ENCODE peak calls at places on chromosomes 4 and X, in seven cellular contexts. One of them, this sample, is unnamed. For H3K4me1 and H3K36me3, the result is how much of the 10 kb centered on the place peaks cover.

GRCh38 chr4:155179216-155179615 is 29.2 kb upstream of the NPY2R start:
- DNase-seq in SJCRH30: no peak
- DNase-seq in endodermal cell: no peak
- DNase-seq in ascending aorta: no peak
- DNase-seq in tibial artery: no peak
- DNase-seq in CD8-positive, alpha-beta memory T cell: no peak
- DNase-seq in adipocyte: peak
- DNase-seq in this sample: no peak

GRCh38 chrX:54029543-54030143 is 14.6 kb downstream of the PHF8 start:
- DNase-seq in SJCRH30: no peak
- DNase-seq in endodermal cell: no peak
- DNase-seq in ascending aorta: no peak
- DNase-seq in tibial artery: no peak
- DNase-seq in CD8-positive, alpha-beta memory T cell: no peak
- DNase-seq in adipocyte: no peak
- DNase-seq in this sample: no peak

GRCh38 chrX:110258552-110258951 is 59.3 kb downstream of the AMMECR1 start:
- DNase-seq in SJCRH30: no peak
- DNase-seq in endodermal cell: no peak
- DNase-seq in ascending aorta: no peak
- DNase-seq in tibial artery: no peak
- DNase-seq in CD8-positive, alpha-beta memory T cell: no peak
- DNase-seq in adipocyte: no peak
- DNase-seq in this sample: no peak

GRCh38 chr4:118282692-118283091 is 70.1 kb downstream of the PRSS12 start:
- DNase-seq in SJCRH30: no peak
- DNase-seq in endodermal cell: peak
- DNase-seq in ascending aorta: no peak
- DNase-seq in tibial artery: no peak
- DNase-seq in CD8-positive, alpha-beta memory T cell: no peak
- DNase-seq in adipocyte: peak
- DNase-seq in this sample: no peak

GRCh38 chr4:41921476-41921875 is 13.8 kb upstream of the TMEM33 start:
- DNase-seq in SJCRH30: no peak
- DNase-seq in endodermal cell: peak
- DNase-seq in ascending aorta: no peak
- DNase-seq in tibial artery: no peak
- DNase-seq in CD8-positive, alpha-beta memory T cell: no peak
- DNase-seq in adipocyte: no peak
- DNase-seq in this sample: no peak

GRCh38 chr4:26178874-26179273 is 141.9 kb upstream of the RBPJ start:
- DNase-seq in SJCRH30: peak
- DNase-seq in endodermal cell: no peak
- DNase-seq in ascending aorta: no peak
- DNase-seq in tibial artery: peak
- DNase-seq in CD8-positive, alpha-beta memory T cell: no peak
- DNase-seq in adipocyte: no peak
- DNase-seq in this sample: no peak

GRCh38 chr4:79472693-79473552 is 64.9 kb upstream of the GK2 start:
- DNase-seq in SJCRH30: no peak
- DNase-seq in endodermal cell: no peak
- DNase-seq in ascending aorta: no peak
- DNase-seq in tibial artery: no peak
- DNase-seq in CD8-positive, alpha-beta memory T cell: no peak
- DNase-seq in adipocyte: no peak
- DNase-seq in this sample: no peak

GRCh38 chr4:98639523-98639922 is 18.9 kb downstream of the TSPAN5 start:
- DNase-seq in SJCRH30: no peak
- DNase-seq in endodermal cell: no peak
- DNase-seq in ascending aorta: no peak
- DNase-seq in tibial artery: no peak
- DNase-seq in CD8-positive, alpha-beta memory T cell: no peak
- DNase-seq in adipocyte: peak
- DNase-seq in this sample: peak

GRCh38 chr4:52019941-52020657 is at the start of gene LRRC66:
- DNase-seq in SJCRH30: peak
- DNase-seq in endodermal cell: no peak
- DNase-seq in ascending aorta: no peak
- DNase-seq in tibial artery: no peak
- DNase-seq in CD8-positive, alpha-beta memory T cell: no peak
- DNase-seq in adipocyte: peak
- DNase-seq in this sample: no peak

GRCh38 chr4:156677136-156677535 is 294.5 kb downstream of the PDGFC start:
- DNase-seq in SJCRH30: peak
- DNase-seq in endodermal cell: peak
- DNase-seq in ascending aorta: no peak
- DNase-seq in tibial artery: no peak
- DNase-seq in CD8-positive, alpha-beta memory T cell: no peak
- DNase-seq in adipocyte: peak
- DNase-seq in this sample: no peak

GRCh38 chr4:4572821-4573220 is 31.0 kb upstream of the STX18 start:
- DNase-seq in SJCRH30: peak
- DNase-seq in endodermal cell: no peak
- DNase-seq in ascending aorta: no peak
- DNase-seq in tibial artery: no peak
- DNase-seq in CD8-positive, alpha-beta memory T cell: no peak
- DNase-seq in adipocyte: peak
- DNase-seq in this sample: no peak

GRCh38 chr4:88672987-88673386 is 24.6 kb downstream of the NAP1L5 start:
- DNase-seq in SJCRH30: peak
- DNase-seq in endodermal cell: peak
- DNase-seq in ascending aorta: no peak
- DNase-seq in tibial artery: no peak
- DNase-seq in CD8-positive, alpha-beta memory T cell: no peak
- DNase-seq in adipocyte: peak
- DNase-seq in this sample: peak

GRCh38 chrX:112147206-112147605 is 64.6 kb upstream of the TRPC5 start:
- DNase-seq in SJCRH30: peak
- DNase-seq in endodermal cell: peak
- DNase-seq in ascending aorta: no peak
- DNase-seq in tibial artery: no peak
- DNase-seq in CD8-positive, alpha-beta memory T cell: no peak
- DNase-seq in adipocyte: peak
- DNase-seq in this sample: no peak

GRCh38 chr4:13173974-13174373 is 310.2 kb downstream of the RAB28 start:
- DNase-seq in SJCRH30: no peak
- DNase-seq in endodermal cell: no peak
- DNase-seq in ascending aorta: no peak
- DNase-seq in tibial artery: peak
- DNase-seq in CD8-positive, alpha-beta memory T cell: no peak
- DNase-seq in adipocyte: no peak
- DNase-seq in this sample: no peak

GRCh38 chr4:78002260-78002659 is 54.9 kb upstream of the FRAS1 start:
- DNase-seq in SJCRH30: peak
- DNase-seq in endodermal cell: no peak
- DNase-seq in ascending aorta: no peak
- DNase-seq in tibial artery: no peak
- DNase-seq in CD8-positive, alpha-beta memory T cell: no peak
- DNase-seq in adipocyte: peak
- DNase-seq in this sample: no peak

GRCh38 chrX:12013220-12013619 is 125.1 kb upstream of the FRMPD4 start:
- DNase-seq in SJCRH30: no peak
- DNase-seq in endodermal cell: no peak
- DNase-seq in ascending aorta: no peak
- DNase-seq in tibial artery: no peak
- DNase-seq in CD8-positive, alpha-beta memory T cell: no peak
- DNase-seq in adipocyte: peak
- DNase-seq in this sample: no peak

GRCh38 chrX:153934473-153935325 is at the start of gene NAA10:
- DNase-seq in SJCRH30: peak
- DNase-seq in endodermal cell: peak
- DNase-seq in ascending aorta: no peak
- DNase-seq in tibial artery: peak
- DNase-seq in CD8-positive, alpha-beta memory T cell: peak
- DNase-seq in adipocyte: peak
- DNase-seq in this sample: peak

GRCh38 chr4:148565801-148566200 is 123.6 kb upstream of the NR3C2 start:
- DNase-seq in SJCRH30: no peak
- DNase-seq in endodermal cell: no peak
- DNase-seq in ascending aorta: no peak
- DNase-seq in tibial artery: no peak
- DNase-seq in CD8-positive, alpha-beta memory T cell: no peak
- DNase-seq in adipocyte: no peak
- DNase-seq in this sample: no peak

GRCh38 chrX:45353462-45353861 is 152.8 kb upstream of the DIPK2B start:
- DNase-seq in SJCRH30: no peak
- DNase-seq in endodermal cell: no peak
- DNase-seq in ascending aorta: no peak
- DNase-seq in tibial artery: no peak
- DNase-seq in CD8-positive, alpha-beta memory T cell: no peak
- DNase-seq in adipocyte: no peak
- DNase-seq in this sample: no peak

GRCh38 chr4:111781611-111782010 is 363.6 kb upstream of the FAM241A start:
- DNase-seq in SJCRH30: no peak
- DNase-seq in endodermal cell: no peak
- DNase-seq in ascending aorta: no peak
- DNase-seq in tibial artery: no peak
- DNase-seq in CD8-positive, alpha-beta memory T cell: no peak
- DNase-seq in adipocyte: no peak
- DNase-seq in this sample: no peak

GRCh38 chr4:102411416-102411815 is 66.1 kb upstream of the SLC39A8 start:
- DNase-seq in SJCRH30: no peak
- DNase-seq in endodermal cell: no peak
- DNase-seq in ascending aorta: no peak
- DNase-seq in tibial artery: no peak
- DNase-seq in CD8-positive, alpha-beta memory T cell: no peak
- DNase-seq in adipocyte: peak
- DNase-seq in this sample: no peak

GRCh38 chr4:76576824-76577223 is 141.8 kb downstream of the SHROOM3 start:
- DNase-seq in SJCRH30: no peak
- DNase-seq in endodermal cell: no peak
- DNase-seq in ascending aorta: no peak
- DNase-seq in tibial artery: no peak
- DNase-seq in CD8-positive, alpha-beta memory T cell: no peak
- DNase-seq in adipocyte: no peak
- DNase-seq in this sample: no peak

GRCh38 chr4:76581276-76581675 is 146.2 kb downstream of the SHROOM3 start:
- DNase-seq in SJCRH30: no peak
- DNase-seq in endodermal cell: no peak
- DNase-seq in ascending aorta: no peak
- DNase-seq in tibial artery: no peak
- DNase-seq in CD8-positive, alpha-beta memory T cell: no peak
- DNase-seq in adipocyte: peak
- DNase-seq in this sample: no peak

GRCh38 chr4:76582074-76582816 is 147.2 kb downstream of the SHROOM3 start:
- DNase-seq in SJCRH30: no peak
- DNase-seq in endodermal cell: no peak
- DNase-seq in ascending aorta: no peak
- DNase-seq in tibial artery: no peak
- DNase-seq in CD8-positive, alpha-beta memory T cell: no peak
- DNase-seq in adipocyte: no peak
- DNase-seq in this sample: no peak

GRCh38 chr4:76578002-76578560 is 143.1 kb downstream of the SHROOM3 start:
- DNase-seq in SJCRH30: no peak
- DNase-seq in endodermal cell: no peak
- DNase-seq in ascending aorta: no peak
- DNase-seq in tibial artery: no peak
- DNase-seq in CD8-positive, alpha-beta memory T cell: no peak
- DNase-seq in adipocyte: no peak
- DNase-seq in this sample: no peak

GRCh38 chr4:76579596-76580375 is 144.8 kb downstream of the SHROOM3 start:
- DNase-seq in SJCRH30: peak
- DNase-seq in endodermal cell: no peak
- DNase-seq in ascending aorta: no peak
- DNase-seq in tibial artery: no peak
- DNase-seq in CD8-positive, alpha-beta memory T cell: no peak
- DNase-seq in adipocyte: no peak
- DNase-seq in this sample: no peak
- H3K4me1 ChIP-seq in SJCRH30: under half
- H3K4me1 ChIP-seq in endodermal cell: under half
- H3K4me1 ChIP-seq in ascending aorta: under half
- H3K4me1 ChIP-seq in tibial artery: under half
- H3K4me1 ChIP-seq in CD8-positive, alpha-beta memory T cell: under half
- H3K4me1 ChIP-seq in adipocyte: under half
- H3K4me1 ChIP-seq in this sample: under half

GRCh38 chr4:140661550-140661949 is 92.8 kb upstream of the UCP1 start:
- DNase-seq in SJCRH30: no peak
- DNase-seq in endodermal cell: no peak
- DNase-seq in ascending aorta: no peak
- DNase-seq in tibial artery: no peak
- DNase-seq in CD8-positive, alpha-beta memory T cell: no peak
- DNase-seq in adipocyte: no peak
- DNase-seq in this sample: no peak
- H3K36me3 ChIP-seq in SJCRH30: under half
- H3K36me3 ChIP-seq in endodermal cell: half or more
- H3K36me3 ChIP-seq in ascending aorta: half or more
- H3K36me3 ChIP-seq in tibial artery: under half
- H3K36me3 ChIP-seq in CD8-positive, alpha-beta memory T cell: under half
- H3K36me3 ChIP-seq in adipocyte: half or more
- H3K36me3 ChIP-seq in this sample: under half

GRCh38 chr4:169241480-169241879 is 29.3 kb downstream of the SH3RF1 start:
- DNase-seq in SJCRH30: no peak
- DNase-seq in endodermal cell: no peak
- DNase-seq in ascending aorta: no peak
- DNase-seq in tibial artery: no peak
- DNase-seq in CD8-positive, alpha-beta memory T cell: no peak
- DNase-seq in adipocyte: peak
- DNase-seq in this sample: no peak
- H3K4me1 ChIP-seq in SJCRH30: under half
- H3K4me1 ChIP-seq in endodermal cell: under half
- H3K4me1 ChIP-seq in ascending aorta: under half
- H3K4me1 ChIP-seq in tibial artery: half or more
- H3K4me1 ChIP-seq in CD8-positive, alpha-beta memory T cell: under half
- H3K4me1 ChIP-seq in adipocyte: under half
- H3K4me1 ChIP-seq in this sample: under half

DNA sequence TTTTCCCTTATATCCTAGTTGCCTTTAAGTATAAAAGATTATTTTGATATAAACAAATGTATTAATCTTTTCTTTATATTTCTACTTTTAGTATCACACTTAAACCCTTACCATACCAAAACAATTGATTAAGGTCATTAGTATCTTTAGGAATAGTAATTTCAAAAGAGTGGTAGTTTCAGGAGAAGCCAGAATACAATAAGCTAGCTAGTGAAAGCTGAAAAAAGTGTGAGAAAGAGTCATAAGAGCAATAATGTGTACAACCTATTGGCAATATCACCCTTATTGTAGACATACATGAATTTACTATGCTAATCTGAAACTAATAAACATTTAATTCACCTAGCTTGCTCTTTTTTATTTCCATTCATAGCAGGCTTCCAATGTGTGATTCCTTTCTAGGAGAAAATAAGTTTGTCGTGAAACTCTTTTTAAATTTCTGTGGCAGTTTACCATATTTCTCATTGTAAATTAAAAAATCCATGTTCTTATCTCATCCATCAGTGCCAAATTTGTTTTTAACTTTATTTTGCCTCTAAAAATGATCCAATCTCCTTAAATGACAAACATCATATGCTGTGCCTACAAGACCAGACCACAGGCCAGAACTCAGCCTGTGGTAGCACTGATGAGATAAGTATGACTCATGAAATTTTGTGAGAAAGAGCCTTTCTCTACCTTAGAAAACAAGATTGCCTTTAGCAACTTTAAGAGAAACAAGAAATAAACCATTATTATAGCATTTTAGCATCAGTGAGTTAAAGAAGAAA is 8.1 kb downstream of the NEK1 start:
- DNase-seq in SJCRH30: no peak
- DNase-seq in endodermal cell: no peak
- DNase-seq in ascending aorta: no peak
- DNase-seq in tibial artery: no peak
- DNase-seq in CD8-positive, alpha-beta memory T cell: no peak
- DNase-seq in adipocyte: peak
- DNase-seq in this sample: peak
- H3K36me3 ChIP-seq in SJCRH30: under half
- H3K36me3 ChIP-seq in endodermal cell: under half
- H3K36me3 ChIP-seq in ascending aorta: under half
- H3K36me3 ChIP-seq in tibial artery: under half
- H3K36me3 ChIP-seq in CD8-positive, alpha-beta memory T cell: under half
- H3K36me3 ChIP-seq in adipocyte: under half
- H3K36me3 ChIP-seq in this sample: under half

This sample was measured in CD4-positive, CD25-positive, alpha-beta regulatory T cell.